ENCODE peak calls at places on chromosomes 6 and 20, in eight cellular contexts. One of them, this sample, is unnamed.

GRCh38 chr20:20740595-20740994 is 28.2 kb upstream of the RALGAPA2 start:
- DNase-seq in NCI-H1105: no peak
- DNase-seq in natural killer cell: no peak
- DNase-seq in LHCN-M2: no peak
- DNase-seq in C1 segment of cervical spinal cord: no peak
- DNase-seq in Ammon's horn: no peak
- DNase-seq in body of pancreas: no peak
- DNase-seq in epithelial cell of esophagus: no peak
- DNase-seq in this sample: no peak

GRCh38 chr6:1191141-1191630 is 120.7 kb upstream of the FOXQ1 start:
- DNase-seq in epithelial cell of esophagus: no peak
- DNase-seq in natural killer cell: no peak
- DNase-seq in C1 segment of cervical spinal cord: no peak
- DNase-seq in Ammon's horn: no peak
- DNase-seq in NCI-H1105: no peak
- DNase-seq in LHCN-M2: no peak
- DNase-seq in body of pancreas: no peak
- DNase-seq in this sample: no peak

GRCh38 chr6:33049323-33049722 is 24.1 kb downstream of the HLA-DPA1 start:
- DNase-seq in epithelial cell of esophagus: no peak
- DNase-seq in Ammon's horn: no peak
- DNase-seq in body of pancreas: no peak
- DNase-seq in natural killer cell: no peak
- DNase-seq in NCI-H1105: no peak
- DNase-seq in LHCN-M2: no peak
- DNase-seq in C1 segment of cervical spinal cord: no peak
- DNase-seq in this sample: no peak

GRCh38 chr6:163813979-163814493 is 399.5 kb downstream of the QKI start:
- DNase-seq in LHCN-M2: no peak
- DNase-seq in natural killer cell: no peak
- DNase-seq in body of pancreas: no peak
- DNase-seq in C1 segment of cervical spinal cord: no peak
- DNase-seq in NCI-H1105: no peak
- DNase-seq in Ammon's horn: peak
- DNase-seq in epithelial cell of esophagus: no peak
- DNase-seq in this sample: no peak

GRCh38 chr20:8853805-8854338 is 215.0 kb upstream of the PLCB4 start:
- DNase-seq in body of pancreas: peak
- DNase-seq in epithelial cell of esophagus: peak
- DNase-seq in LHCN-M2: peak
- DNase-seq in NCI-H1105: peak
- DNase-seq in Ammon's horn: peak
- DNase-seq in natural killer cell: no peak
- DNase-seq in C1 segment of cervical spinal cord: no peak
- DNase-seq in this sample: no peak

GRCh38 chr20:31680286-31681127 is 42.2 kb downstream of the BCL2L1 start:
- DNase-seq in Ammon's horn: no peak
- DNase-seq in LHCN-M2: no peak
- DNase-seq in C1 segment of cervical spinal cord: no peak
- DNase-seq in body of pancreas: no peak
- DNase-seq in natural killer cell: no peak
- DNase-seq in epithelial cell of esophagus: no peak
- DNase-seq in NCI-H1105: no peak
- DNase-seq in this sample: no peak

GRCh38 chr6:27183082-27183832 is 64.2 kb upstream of the PRSS16 start:
- DNase-seq in C1 segment of cervical spinal cord: no peak
- DNase-seq in LHCN-M2: no peak
- DNase-seq in NCI-H1105: no peak
- DNase-seq in natural killer cell: no peak
- DNase-seq in epithelial cell of esophagus: no peak
- DNase-seq in Ammon's horn: no peak
- DNase-seq in body of pancreas: no peak
- DNase-seq in this sample: no peak

GRCh38 chr6:53979468-53980067 is 131.7 kb upstream of the MLIP start:
- DNase-seq in NCI-H1105: peak
- DNase-seq in body of pancreas: peak
- DNase-seq in LHCN-M2: peak
- DNase-seq in natural killer cell: no peak
- DNase-seq in epithelial cell of esophagus: peak
- DNase-seq in C1 segment of cervical spinal cord: no peak
- DNase-seq in Ammon's horn: peak
- DNase-seq in this sample: no peak

GRCh38 chr20:48795058-48795457 is 32.7 kb downstream of the PREX1 start:
- DNase-seq in epithelial cell of esophagus: no peak
- DNase-seq in C1 segment of cervical spinal cord: no peak
- DNase-seq in NCI-H1105: no peak
- DNase-seq in body of pancreas: no peak
- DNase-seq in natural killer cell: no peak
- DNase-seq in LHCN-M2: no peak
- DNase-seq in Ammon's horn: no peak
- DNase-seq in this sample: no peak

GRCh38 chr20:13213335-13213734 is 7.7 kb upstream of the ISM1 start:
- DNase-seq in LHCN-M2: no peak
- DNase-seq in body of pancreas: no peak
- DNase-seq in C1 segment of cervical spinal cord: no peak
- DNase-seq in NCI-H1105: no peak
- DNase-seq in natural killer cell: no peak
- DNase-seq in Ammon's horn: no peak
- DNase-seq in epithelial cell of esophagus: no peak
- DNase-seq in this sample: no peak

GRCh38 chr6:37299990-37300389 is 42.0 kb upstream of the TMEM217 start:
- DNase-seq in NCI-H1105: no peak
- DNase-seq in body of pancreas: no peak
- DNase-seq in epithelial cell of esophagus: no peak
- DNase-seq in LHCN-M2: no peak
- DNase-seq in Ammon's horn: no peak
- DNase-seq in natural killer cell: no peak
- DNase-seq in C1 segment of cervical spinal cord: no peak
- DNase-seq in this sample: no peak

GRCh38 chr20:41371361-41371760 is 4.7 kb upstream of the EMILIN3 start:
- DNase-seq in body of pancreas: no peak
- DNase-seq in natural killer cell: no peak
- DNase-seq in Ammon's horn: no peak
- DNase-seq in NCI-H1105: no peak
- DNase-seq in LHCN-M2: no peak
- DNase-seq in epithelial cell of esophagus: no peak
- DNase-seq in C1 segment of cervical spinal cord: no peak
- DNase-seq in this sample: no peak

GRCh38 chr20:354298-354977 is 7.5 kb downstream of the NRSN2 start:
- DNase-seq in epithelial cell of esophagus: peak
- DNase-seq in NCI-H1105: peak
- DNase-seq in LHCN-M2: peak
- DNase-seq in body of pancreas: peak
- DNase-seq in C1 segment of cervical spinal cord: no peak
- DNase-seq in Ammon's horn: peak
- DNase-seq in natural killer cell: peak
- DNase-seq in this sample: peak

GRCh38 chr20:760751-761417 is 7.4 kb downstream of the SLC52A3 start:
- DNase-seq in body of pancreas: peak
- DNase-seq in LHCN-M2: no peak
- DNase-seq in Ammon's horn: no peak
- DNase-seq in natural killer cell: no peak
- DNase-seq in NCI-H1105: no peak
- DNase-seq in C1 segment of cervical spinal cord: no peak
- DNase-seq in epithelial cell of esophagus: peak
- DNase-seq in this sample: no peak

GRCh38 chr6:33926451-33926850 is 122.6 kb upstream of the MLN start:
- DNase-seq in body of pancreas: no peak
- DNase-seq in C1 segment of cervical spinal cord: no peak
- DNase-seq in NCI-H1105: peak
- DNase-seq in epithelial cell of esophagus: no peak
- DNase-seq in Ammon's horn: no peak
- DNase-seq in natural killer cell: no peak
- DNase-seq in LHCN-M2: peak
- DNase-seq in this sample: no peak

GRCh38 chr6:137497722-137498463 is 3.7 kb upstream of the OLIG3 start:
- DNase-seq in epithelial cell of esophagus: no peak
- DNase-seq in natural killer cell: no peak
- DNase-seq in NCI-H1105: no peak
- DNase-seq in LHCN-M2: no peak
- DNase-seq in Ammon's horn: no peak
- DNase-seq in C1 segment of cervical spinal cord: no peak
- DNase-seq in body of pancreas: no peak
- DNase-seq in this sample: no peak

GRCh38 chr6:21996425-21997207 is 300.2 kb downstream of the PRL start:
- DNase-seq in LHCN-M2: no peak
- DNase-seq in NCI-H1105: no peak
- DNase-seq in C1 segment of cervical spinal cord: no peak
- DNase-seq in natural killer cell: no peak
- DNase-seq in body of pancreas: no peak
- DNase-seq in Ammon's horn: no peak
- DNase-seq in epithelial cell of esophagus: peak
- DNase-seq in this sample: no peak

GRCh38 chr6:22236626-22237414 is 60.0 kb downstream of the PRL start:
- DNase-seq in natural killer cell: no peak
- DNase-seq in Ammon's horn: no peak
- DNase-seq in LHCN-M2: peak
- DNase-seq in NCI-H1105: no peak
- DNase-seq in body of pancreas: peak
- DNase-seq in epithelial cell of esophagus: peak
- DNase-seq in C1 segment of cervical spinal cord: no peak
- DNase-seq in this sample: no peak

GRCh38 chr6:75505426-75505825 is 11.8 kb upstream of the FILIP1 start:
- DNase-seq in body of pancreas: no peak
- DNase-seq in natural killer cell: no peak
- DNase-seq in NCI-H1105: no peak
- DNase-seq in Ammon's horn: no peak
- DNase-seq in C1 segment of cervical spinal cord: no peak
- DNase-seq in LHCN-M2: no peak
- DNase-seq in epithelial cell of esophagus: peak
- DNase-seq in this sample: no peak

GRCh38 chr6:3228046-3228671 is 706 bp upstream of the TUBB2B start:
- DNase-seq in body of pancreas: no peak
- DNase-seq in NCI-H1105: peak
- DNase-seq in LHCN-M2: no peak
- DNase-seq in epithelial cell of esophagus: no peak
- DNase-seq in Ammon's horn: no peak
- DNase-seq in C1 segment of cervical spinal cord: no peak
- DNase-seq in natural killer cell: no peak
- DNase-seq in this sample: peak

GRCh38 chr20:25220810-25221591 is 25.5 kb downstream of the ENTPD6 start:
- DNase-seq in Ammon's horn: peak
- DNase-seq in body of pancreas: no peak
- DNase-seq in epithelial cell of esophagus: no peak
- DNase-seq in C1 segment of cervical spinal cord: no peak
- DNase-seq in natural killer cell: no peak
- DNase-seq in NCI-H1105: peak
- DNase-seq in LHCN-M2: no peak
- DNase-seq in this sample: peak

GRCh38 chr6:139979021-139979721 is 604.7 kb upstream of the CITED2 start:
- DNase-seq in LHCN-M2: peak
- DNase-seq in Ammon's horn: no peak
- DNase-seq in NCI-H1105: no peak
- DNase-seq in C1 segment of cervical spinal cord: no peak
- DNase-seq in epithelial cell of esophagus: no peak
- DNase-seq in body of pancreas: no peak
- DNase-seq in natural killer cell: no peak
- DNase-seq in this sample: no peak

GRCh38 chr6:16097382-16098171 is 31.3 kb upstream of the MYLIP start:
- DNase-seq in C1 segment of cervical spinal cord: no peak
- DNase-seq in natural killer cell: no peak
- DNase-seq in body of pancreas: no peak
- DNase-seq in Ammon's horn: no peak
- DNase-seq in LHCN-M2: no peak
- DNase-seq in NCI-H1105: no peak
- DNase-seq in epithelial cell of esophagus: no peak
- DNase-seq in this sample: no peak

GRCh38 chr6:139778688-139779087 is 404.2 kb upstream of the CITED2 start:
- DNase-seq in body of pancreas: no peak
- DNase-seq in epithelial cell of esophagus: peak
- DNase-seq in C1 segment of cervical spinal cord: no peak
- DNase-seq in LHCN-M2: peak
- DNase-seq in NCI-H1105: no peak
- DNase-seq in Ammon's horn: peak
- DNase-seq in natural killer cell: no peak
- DNase-seq in this sample: no peak

GRCh38 chr20:11186301-11187008 is 512.7 kb upstream of the JAG1 start:
- DNase-seq in C1 segment of cervical spinal cord: no peak
- DNase-seq in body of pancreas: no peak
- DNase-seq in Ammon's horn: no peak
- DNase-seq in epithelial cell of esophagus: peak
- DNase-seq in LHCN-M2: no peak
- DNase-seq in natural killer cell: no peak
- DNase-seq in NCI-H1105: no peak
- DNase-seq in this sample: no peak

GRCh38 chr6:111874030-111874425 is 776 bp upstream of the FYN start:
- DNase-seq in body of pancreas: no peak
- DNase-seq in Ammon's horn: peak
- DNase-seq in LHCN-M2: peak
- DNase-seq in natural killer cell: no peak
- DNase-seq in NCI-H1105: no peak
- DNase-seq in epithelial cell of esophagus: peak
- DNase-seq in C1 segment of cervical spinal cord: no peak
- DNase-seq in this sample: no peak

GRCh38 chr6:158854214-158855101 is 35.3 kb upstream of the EZR start:
- DNase-seq in C1 segment of cervical spinal cord: no peak
- DNase-seq in body of pancreas: no peak
- DNase-seq in NCI-H1105: no peak
- DNase-seq in epithelial cell of esophagus: no peak
- DNase-seq in Ammon's horn: no peak
- DNase-seq in LHCN-M2: no peak
- DNase-seq in natural killer cell: no peak
- DNase-seq in this sample: no peak

GRCh38 chr6:32970413-32971244 is 2.2 kb downstream of the BRD2 start:
- DNase-seq in Ammon's horn: peak
- DNase-seq in epithelial cell of esophagus: peak
- DNase-seq in NCI-H1105: peak
- DNase-seq in natural killer cell: peak
- DNase-seq in LHCN-M2: peak
- DNase-seq in C1 segment of cervical spinal cord: no peak
- DNase-seq in body of pancreas: peak
- DNase-seq in this sample: peak

GRCh38 chr6:70375882-70376281 is 37.4 kb upstream of the FAM135A start:
- DNase-seq in epithelial cell of esophagus: peak
- DNase-seq in NCI-H1105: no peak
- DNase-seq in body of pancreas: no peak
- DNase-seq in Ammon's horn: no peak
- DNase-seq in natural killer cell: no peak
- DNase-seq in LHCN-M2: no peak
- DNase-seq in C1 segment of cervical spinal cord: no peak
- DNase-seq in this sample: no peak

GRCh38 chr6:15299430-15300131 is 53.7 kb downstream of the JARID2 start:
- DNase-seq in Ammon's horn: peak
- DNase-seq in C1 segment of cervical spinal cord: no peak
- DNase-seq in LHCN-M2: peak
- DNase-seq in NCI-H1105: no peak
- DNase-seq in epithelial cell of esophagus: no peak
- DNase-seq in natural killer cell: peak
- DNase-seq in body of pancreas: peak
- DNase-seq in this sample: no peak